ENCODE peak calls at places on chromosomes 4 and X, in six cellular contexts. Z, G, B, C, L and E are unnamed samples.

GRCh38 chr4:15232725-15233597 is 194.9 kb upstream of the C1QTNF7 start:
- DNase-seq in Z (no peak), G (peak), B (peak), C (no peak), L (no peak), E (peak)

GRCh38 chrX:68727696-68728095 is 80.2 kb downstream of the STARD8 start:
- DNase-seq in Z (no peak), G (no peak), B (no peak), C (no peak), L (no peak), E (no peak)

GRCh38 chrX:19354625-19355024 is 10.9 kb downstream of the PDHA1 start:
- DNase-seq in Z (no peak), G (no peak), B (no peak), C (no peak), L (no peak), E (no peak)

GRCh38 chrX:110219920-110220319 is 98.0 kb downstream of the AMMECR1 start:
- DNase-seq in Z (no peak), G (peak), B (peak), C (no peak), L (no peak), E (peak)

GRCh38 chrX:445727-446126 is 59.0 kb upstream of the PPP2R3B start:
- DNase-seq in Z (no peak), G (no peak), B (no peak), C (no peak), L (no peak), E (no peak)

GRCh38 chrX:24023972-24024664 is 2.9 kb downstream of the KLHL15 start:
- DNase-seq in Z (no peak), G (no peak), B (peak), C (no peak), L (no peak), E (peak)

GRCh38 chr4:99156992-99157391 is 12.9 kb upstream of the ADH4 start:
- DNase-seq in Z (no peak), G (no peak), B (no peak), C (no peak), L (no peak), E (peak)

GRCh38 chr4:51963871-51964513 is 56.2 kb downstream of the LRRC66 start:
- DNase-seq in Z (no peak), G (no peak), B (no peak), C (no peak), L (no peak), E (no peak)

DNA sequence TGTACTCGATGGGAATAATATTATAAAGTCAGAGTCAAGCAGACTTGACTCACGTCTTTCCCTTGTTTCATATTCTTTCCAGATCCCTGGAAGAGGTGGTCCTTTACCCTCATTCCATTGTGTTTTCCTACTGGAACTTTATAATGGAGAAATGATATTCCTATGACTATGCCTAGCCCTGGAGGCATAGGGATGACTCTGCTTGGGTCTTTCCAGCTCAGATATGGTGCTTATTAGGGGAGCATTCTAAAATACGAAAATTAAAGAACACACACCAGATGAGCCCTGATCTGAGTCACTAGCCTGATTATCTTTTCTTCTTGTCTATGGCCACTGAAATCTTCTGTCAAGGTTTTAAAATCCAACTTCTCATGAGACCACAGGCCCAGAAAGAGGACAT is 231.4 kb downstream of the ANKRD50 start:
- DNase-seq in Z (no peak), G (no peak), B (no peak), C (no peak), L (no peak), E (no peak)
- TF ChIP-seq CTCF in Z (no peak), G (no peak), B (no peak), C (no peak), L (no peak), E (no peak)

DNA sequence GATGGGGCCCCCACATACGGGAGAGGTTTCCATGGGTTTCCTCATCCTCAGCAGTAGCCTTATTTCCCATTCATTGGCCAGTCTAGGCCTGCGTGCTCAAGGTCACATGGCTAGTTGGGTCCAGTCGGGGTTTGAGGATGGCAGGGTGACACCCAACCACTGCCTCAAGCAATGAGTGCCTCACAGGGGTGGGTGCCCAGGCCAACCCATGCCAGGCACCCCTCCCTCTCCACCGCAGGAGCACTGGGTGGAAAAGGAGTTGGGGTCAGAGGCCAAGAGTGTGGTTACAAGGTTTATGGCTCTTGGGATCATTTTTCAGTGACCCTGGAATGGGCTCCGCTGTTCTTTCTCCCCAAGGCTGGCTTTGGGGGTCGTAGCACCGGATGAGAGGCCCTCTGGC is 3.1 kb downstream of the NSG1 start:
- DNase-seq in Z (no peak), G (no peak), B (no peak), C (no peak), L (no peak), E (no peak)
- H3K4me3 ChIP-seq in Z (no peak), G (no peak), B (no peak), C (no peak), L (no peak), E (no peak)

GRCh38 chrX:115147220-115147619 is 42.0 kb upstream of the RBMXL3 start:
- DNase-seq in Z (no peak), G (peak), B (peak), C (no peak), L (no peak), E (peak)
- TF ChIP-seq CTCF in Z (no peak), G (peak), B (peak), C (peak), L (peak), E (peak)

DNA sequence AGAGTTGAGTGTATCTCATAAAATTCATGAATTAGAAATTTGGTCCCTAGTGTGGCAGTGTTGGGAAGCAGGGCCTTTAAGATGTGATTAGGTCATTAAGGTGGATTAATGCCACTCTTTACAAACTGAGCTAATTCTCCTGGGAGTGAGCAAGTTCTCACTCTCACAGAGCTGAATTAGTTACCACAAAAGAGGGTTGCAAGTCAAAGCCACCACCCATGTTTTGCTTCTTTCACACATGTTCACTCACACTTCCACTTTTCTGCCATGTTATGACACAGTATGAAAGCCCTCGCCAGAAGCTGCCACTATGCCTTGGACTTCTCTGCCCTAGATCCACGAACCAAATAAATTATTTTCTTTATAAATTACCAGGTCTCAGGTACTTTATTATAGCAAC is 332.1 kb downstream of the ARAP2 start:
- DNase-seq in Z (no peak), G (no peak), B (no peak), C (no peak), L (no peak), E (no peak)
- H3K4me3 ChIP-seq in Z (no peak), G (no peak), B (no peak), C (no peak), L (no peak), E (no peak)

GRCh38 chrX:46573331-46573895 is at the start of gene CHST7:
- DNase-seq in Z (peak), G (peak), B (peak), C (no peak), L (peak), E (peak)
- TF ChIP-seq CTCF in Z (no peak), G (peak), B (peak), C (no peak), L (no peak), E (peak)

GRCh38 chrX:72132456-72132855 is 741 bp upstream of the RTL5 start:
- DNase-seq in Z (no peak), G (no peak), B (no peak), C (no peak), L (no peak), E (no peak)
- H3K4me3 ChIP-seq in Z (no peak), G (peak), B (peak), C (peak), L (peak), E (peak)

DNA sequence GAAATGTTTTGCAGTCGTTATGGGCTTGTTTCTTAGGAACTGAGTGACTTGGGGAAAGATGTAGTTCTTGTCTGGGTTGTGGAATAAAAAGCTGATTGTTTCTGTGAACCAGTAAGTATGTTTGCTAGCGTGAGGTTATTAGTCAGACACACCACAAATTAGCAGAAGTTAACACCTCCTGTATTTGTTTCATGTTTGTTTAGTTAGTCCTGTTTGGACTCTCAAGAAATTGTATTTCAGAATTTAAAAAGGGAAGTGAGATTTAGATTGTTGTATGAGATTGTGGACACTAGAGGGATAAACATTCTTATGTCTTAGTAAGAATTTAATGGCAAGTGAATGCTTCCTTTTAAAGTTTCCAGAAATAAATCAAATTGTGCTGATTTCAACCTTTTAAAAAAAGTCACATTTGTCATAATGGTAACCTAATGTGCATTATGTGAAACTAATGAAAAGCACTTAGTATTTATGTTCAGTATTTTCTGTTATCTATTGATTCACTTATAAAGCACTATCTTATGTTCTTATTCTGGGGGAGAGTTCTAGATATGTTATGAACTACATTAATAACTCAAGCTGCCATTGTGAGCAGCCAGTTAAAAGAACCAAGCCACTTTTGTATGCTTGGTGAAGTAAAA is 25.6 kb downstream of the ATP10D start:
- DNase-seq in Z (no peak), G (peak), B (peak), C (no peak), L (no peak), E (peak)
- TF ChIP-seq CTCF in Z (no peak), G (peak), B (peak), C (no peak), L (no peak), E (peak)

GRCh38 chrX:154542723-154543424 is 3.8 kb downstream of the G6PD start:
- DNase-seq in Z (no peak), G (no peak), B (no peak), C (no peak), L (no peak), E (no peak)
- H3K4me3 ChIP-seq in Z (no peak), G (no peak), B (no peak), C (no peak), L (no peak), E (no peak)